ENCODE peak calls at places on chromosomes 13 and 19, in nine cellular contexts. K is heart right ventricle; H is NCI-H2107; A is RWPE2; W is activated CD8-positive, alpha-beta memory T cell treated with anti-CD3 and anti-CD28 coated beads, Interleukin-2, amount 50 U/mL, for 4 hours; P is NCI-H2081 treated with DMSO at 0.1 percent for 48 hours; J is tibial artery; V is effector CD4-positive, alpha-beta T cell; Q is naive thymus-derived CD8-positive, alpha-beta T cell. D is an unnamed sample.

GRCh38 chr19:30719991-30720329 is 347.8 kb downstream of the ZNF536 start:
- DNase-seq in Q (no peak), H (no peak), K (peak; percentile 39), J (no peak), W (no peak), V (no peak), P (no peak), A (no peak), D (no peak)

GRCh38 chr19:7242601-7243258 is 51.5 kb downstream of the INSR start:
- DNase-seq in V (no peak), K (no peak), A (no peak), W (no peak), Q (no peak), H (no peak), J (peak; percentile 38), P (no peak), D (peak; percentile 36)

GRCh38 chr19:38209671-38210457 is 14.2 kb downstream of the DPF1 start:
- DNase-seq in W (no peak), K (peak; percentile 81), P (no peak), A (no peak), H (no peak), J (peak; percentile 74), Q (no peak), V (no peak), D (no peak)

GRCh38 chr13:52010890-52011689 is at the start of gene ATP7B:
- DNase-seq in W (peak; percentile 38), P (no peak), K (peak; percentile 15), A (no peak), H (no peak), V (peak; percentile 17), J (peak; percentile 23), Q (peak; percentile 12), D (peak; percentile 8)

GRCh38 chr19:54415208-54415900 is at the start of gene TTYH1:
- DNase-seq in A (no peak), V (no peak), W (peak; percentile 53), K (no peak), Q (peak; percentile 66), H (no peak), P (no peak), J (no peak), D (no peak)

GRCh38 chr19:58067240-58067912 is 8.3 kb downstream of the ZNF135 start:
- DNase-seq in V (no peak), P (no peak), J (no peak), W (no peak), Q (no peak), A (no peak), H (no peak), K (no peak), D (no peak)

GRCh38 chr13:29718694-29719093 is 123.2 kb upstream of the SLC7A1 start:
- DNase-seq in V (no peak), W (no peak), P (no peak), A (no peak), Q (no peak), H (no peak), J (no peak), K (no peak), D (no peak)

GRCh38 chr19:15118248-15118647 is 11.0 kb downstream of the SYDE1 start:
- DNase-seq in P (no peak), Q (no peak), A (no peak), K (no peak), V (no peak), W (no peak), H (no peak), J (no peak), D (no peak)

GRCh38 chr13:98297043-98297442 is 120.0 kb upstream of the RNF113B start:
- DNase-seq in H (no peak), A (no peak), V (no peak), P (no peak), K (no peak), W (no peak), J (no peak), Q (no peak), D (no peak)

GRCh38 chr13:94711561-94712286 is 621 bp downstream of the SOX21 start:
- DNase-seq in V (no peak), H (no peak), Q (no peak), K (no peak), A (peak; percentile 58), W (no peak), J (no peak), P (no peak), D (peak; percentile 4)

GRCh38 chr19:46069841-46070341 is 29.1 kb upstream of the IGFL4 start:
- DNase-seq in P (no peak), J (no peak), K (no peak), H (no peak), V (no peak), W (no peak), A (no peak), Q (no peak), D (peak; percentile 88)

GRCh38 chr19:2735374-2735773 is 4.4 kb downstream of the SLC39A3 start:
- DNase-seq in Q (no peak), W (no peak), H (no peak), K (no peak), A (no peak), J (no peak), P (no peak), V (no peak), D (no peak)

GRCh38 chr13:103324641-103325040 is 258.4 kb upstream of the SLC10A2 start:
- DNase-seq in J (no peak), W (no peak), V (no peak), A (no peak), H (no peak), P (no peak), K (no peak), Q (no peak), D (no peak)

GRCh38 chr13:110396476-110396875 is 89.4 kb downstream of the COL4A2 start:
- DNase-seq in V (no peak), K (no peak), W (no peak), P (no peak), A (no peak), J (no peak), Q (no peak), H (no peak), D (peak; percentile 85)

GRCh38 chr13:113605866-113606438 is 21.4 kb downstream of the TFDP1 start:
- DNase-seq in V (no peak), A (no peak), Q (no peak), P (no peak), K (no peak), H (no peak), J (no peak), W (no peak), D (no peak)

GRCh38 chr19:13036366-13036976 is 41.2 kb downstream of the NFIX start:
- DNase-seq in K (no peak), P (peak; percentile 45), Q (no peak), W (no peak), J (no peak), H (peak; percentile 85), A (no peak), V (no peak), D (peak; percentile 88)

GRCh38 chr19:54017266-54017665 is 25.8 kb downstream of the CACNG6 start:
- DNase-seq in J (no peak), P (no peak), H (no peak), A (no peak), V (no peak), K (no peak), W (no peak), Q (no peak), D (peak; percentile 77)

GRCh38 chr13:75832812-75833211 is 196.7 kb downstream of the LMO7 start:
- DNase-seq in V (no peak), K (no peak), A (no peak), P (no peak), Q (no peak), J (no peak), W (no peak), H (no peak), D (no peak)